ENCODE peak calls at places on chromosomes 7 and 10, in four cellular contexts. D is cardiac muscle cell, W is gastrocnemius medialis, F is psoas muscle. S is an unnamed sample. For H3K4me1, the result is how much of the 10 kb centered on the place peaks cover.

GRCh38 chr10:114867365-114867764 is 45.8 kb downstream of the FHIP2A start:
- DNase-seq in D (no peak), W (no peak), F (no peak), S (no peak)

GRCh38 chr10:13001041-13001886 is at the start of gene CCDC3:
- DNase-seq in D (peak), W (no peak), F (no peak), S (no peak)

GRCh38 chr7:21261627-21262564 is 166.0 kb upstream of the SP4 start:
- DNase-seq in D (peak), W (no peak), F (no peak), S (no peak)

GRCh38 chr10:61486738-61487396 is 33.7 kb upstream of the TMEM26 start:
- DNase-seq in D (no peak), W (no peak), F (no peak), S (no peak)

GRCh38 chr10:124614003-124614659 is 130.0 kb downstream of the FAM53B start:
- DNase-seq in D (no peak), W (no peak), F (no peak), S (no peak)

GRCh38 chr10:92590623-92591549 is 2.0 kb upstream of the KIF11 start:
- DNase-seq in D (peak), W (peak), F (peak), S (no peak)

GRCh38 chr10:110005716-110006115 is 2.1 kb upstream of the ADD3 start:
- DNase-seq in D (peak), W (peak), F (no peak), S (no peak)

GRCh38 chr7:2100278-2101205 is 132.2 kb downstream of the MAD1L1 start:
- DNase-seq in D (peak), W (no peak), F (no peak), S (no peak)

GRCh38 chr10:117246997-117247667 is 6.2 kb downstream of the SLC18A2 start:
- DNase-seq in D (no peak), W (no peak), F (no peak), S (no peak)

GRCh38 chr7:106770191-106770590 is 94.9 kb upstream of the PIK3CG start:
- DNase-seq in D (no peak), W (no peak), F (no peak), S (no peak)

GRCh38 chr7:143900230-143900766 is 1.7 kb downstream of the TCAF1 start:
- DNase-seq in D (no peak), W (no peak), F (peak), S (no peak)

GRCh38 chr10:70528726-70529362 is 50.3 kb downstream of the PALD1 start:
- DNase-seq in D (peak), W (no peak), F (no peak), S (no peak)

GRCh38 chr10:86651021-86651471 is 3.3 kb upstream of the OPN4 start:
- DNase-seq in D (no peak), W (no peak), F (no peak), S (peak)

GRCh38 chr7:107505997-107506682 is 36.3 kb downstream of the GPR22 start:
- DNase-seq in D (no peak), W (no peak), F (no peak), S (no peak)

GRCh38 chr10:60042262-60042661 is 135.9 kb upstream of the CCDC6 start:
- DNase-seq in D (no peak), W (no peak), F (no peak), S (no peak)

GRCh38 chr10:6279540-6280267 is 77.0 kb downstream of the PFKFB3 start:
- DNase-seq in D (peak), W (no peak), F (no peak), S (peak)

GRCh38 chr10:27446091-27446918 is 57.8 kb upstream of the RAB18 start:
- DNase-seq in D (peak), W (no peak), F (no peak), S (no peak)

GRCh38 chr10:34817054-34817453 is 2.0 kb upstream of the PARD3 start:
- DNase-seq in D (no peak), W (no peak), F (no peak), S (peak)

GRCh38 chr10:34815174-34816066 is at the start of gene PARD3:
- DNase-seq in D (peak), W (peak), F (peak), S (no peak)

GRCh38 chr10:34814228-34815173 is 595 bp downstream of the PARD3 start:
- DNase-seq in D (peak), W (peak), F (peak), S (no peak)

GRCh38 chr10:34817586-34817985 is 2.5 kb upstream of the PARD3 start:
- DNase-seq in D (no peak), W (no peak), F (no peak), S (peak)

DNA sequence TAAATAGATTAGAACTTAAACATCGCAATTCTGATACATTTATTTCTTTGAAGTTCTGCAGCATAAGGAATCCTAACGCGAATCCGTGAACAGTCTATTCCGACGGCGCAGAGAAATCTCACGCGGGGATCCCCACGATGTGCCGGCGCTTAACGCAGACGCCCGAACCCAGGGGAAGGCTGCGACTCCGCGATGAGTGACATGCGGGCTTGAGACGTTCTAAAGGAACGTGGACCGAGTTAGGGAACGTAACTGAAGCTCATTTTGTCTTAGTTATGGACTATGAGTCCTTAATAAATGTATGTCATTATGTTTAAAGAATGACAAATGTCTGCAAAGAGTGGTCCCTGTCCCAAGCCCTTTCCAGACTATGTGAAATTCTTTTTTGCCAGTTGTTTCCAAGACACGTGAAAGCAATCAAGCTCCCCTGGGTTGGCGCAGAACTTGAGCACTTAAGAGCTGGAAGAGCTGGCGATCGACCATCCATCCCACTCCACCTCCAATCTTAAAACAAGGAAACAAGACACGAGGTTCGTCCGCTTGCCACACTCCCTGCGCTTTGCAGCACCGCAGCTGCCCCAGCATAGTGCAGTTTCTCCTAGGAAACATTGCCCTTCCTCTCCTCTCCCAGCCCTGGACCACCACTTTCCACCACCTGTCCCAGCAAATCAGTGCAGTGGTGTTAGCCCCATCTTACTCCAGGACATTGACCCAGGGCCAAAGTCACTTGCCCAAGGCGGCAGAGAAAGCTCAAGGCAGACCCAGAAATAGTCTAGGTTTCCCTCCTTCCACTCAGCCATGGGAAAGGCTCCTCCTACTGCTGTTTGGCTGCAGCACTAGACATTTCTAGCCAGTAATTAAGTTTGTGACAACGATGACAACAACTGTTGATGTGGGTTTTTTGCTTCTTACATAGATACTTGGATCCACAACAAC is 1.2 kb upstream of the PARD3 start:
- DNase-seq in D (peak), W (peak), F (peak), S (no peak)
- TF ChIP-seq CTCF in D (no peak), W (no peak), F (no peak), S (no peak)

DNA sequence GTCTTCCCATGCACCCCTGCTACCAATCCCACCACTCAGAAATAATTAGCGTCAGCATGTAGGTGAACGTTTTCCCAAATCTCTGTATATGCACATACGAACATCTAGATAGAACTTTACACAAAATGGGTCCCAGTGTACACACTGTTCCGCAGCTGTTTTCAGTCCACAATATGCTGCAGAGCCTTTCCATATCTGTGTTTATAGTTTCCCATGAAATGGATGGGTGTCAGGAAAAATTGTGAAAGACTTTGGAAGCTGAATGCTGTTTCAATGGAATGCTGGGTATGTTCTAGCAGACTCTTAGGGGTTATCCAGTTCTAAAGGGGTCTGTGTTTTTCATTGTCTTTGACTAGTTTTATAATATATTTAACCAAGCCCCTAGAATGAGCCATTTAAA is 13.8 kb downstream of the GRK5 start:
- DNase-seq in D (no peak), W (no peak), F (no peak), S (no peak)
- H3K4me1 ChIP-seq in D (under half), W (under half), F (under half), S (under half)

DNA sequence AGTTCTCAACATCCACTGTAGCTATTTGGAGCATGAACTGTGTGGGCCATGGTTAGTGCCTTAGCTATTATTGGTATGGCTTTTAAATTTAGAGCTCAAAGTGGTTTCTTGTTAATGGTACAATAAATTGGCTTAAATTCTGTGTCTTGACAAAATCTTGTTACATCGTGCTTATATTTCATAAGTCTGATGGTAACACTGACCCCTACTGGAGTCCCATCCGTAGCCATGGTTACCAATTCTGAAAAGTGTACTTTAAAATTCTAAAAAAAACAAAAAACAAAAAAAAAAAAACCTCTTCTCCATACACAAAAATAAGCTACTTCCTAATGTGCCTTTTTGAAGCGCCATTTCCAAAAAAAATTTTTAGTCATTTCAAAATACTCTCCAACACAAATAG is 6.4 kb upstream of the RPP30 start:
- DNase-seq in D (no peak), W (no peak), F (no peak), S (no peak)
- TF ChIP-seq CTCF in D (peak), W (no peak), F (peak), S (peak)

DNA sequence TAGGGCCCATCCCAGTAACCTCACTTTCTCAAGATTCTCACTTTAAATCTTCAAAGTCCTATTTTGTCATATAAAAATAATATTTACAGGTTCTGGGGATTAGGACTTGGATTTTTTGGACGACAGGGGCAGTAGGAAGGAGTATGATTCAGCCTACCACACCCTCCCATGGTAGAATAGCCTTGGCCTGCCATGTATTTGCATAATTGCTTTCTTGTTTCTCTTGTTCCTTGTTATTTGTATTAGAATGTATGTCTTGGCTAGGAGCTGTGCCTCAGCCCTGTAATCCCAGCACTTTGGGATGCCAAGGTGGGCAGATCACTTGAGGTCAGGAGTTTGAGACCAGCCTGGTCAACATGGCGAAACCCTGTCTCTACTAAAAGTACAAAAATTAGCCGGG is 92.5 kb downstream of the ELAPOR2 start:
- DNase-seq in D (no peak), W (no peak), F (no peak), S (no peak)
- H3K4me1 ChIP-seq in D (half or more), W (under half), F (under half), S (under half)